ENCODE peak calls at places on chromosomes 6 and 20, in four cellular contexts. One of them, this sample, is unnamed.

GRCh38 chr6:107965746-107966145 is 7.7 kb upstream of the SEC63 start:
- DNase-seq in astrocyte of the cerebellum: no peak
- DNase-seq in cardiac fibroblast: peak; percentile 60
- DNase-seq in epithelial cell of esophagus: peak; percentile 97
- DNase-seq in this sample: peak; percentile 69

GRCh38 chr20:56801991-56802740 is 173.1 kb downstream of the TFAP2C start:
- DNase-seq in astrocyte of the cerebellum: no peak
- DNase-seq in cardiac fibroblast: no peak
- DNase-seq in epithelial cell of esophagus: no peak
- DNase-seq in this sample: peak; percentile 65

GRCh38 chr6:169409742-169410312 is 156.2 kb upstream of the THBS2 start:
- DNase-seq in astrocyte of the cerebellum: no peak
- DNase-seq in cardiac fibroblast: no peak
- DNase-seq in epithelial cell of esophagus: peak; percentile 3
- DNase-seq in this sample: peak; percentile 85

GRCh38 chr6:100948381-100949133 is 67.4 kb upstream of the ASCC3 start:
- DNase-seq in astrocyte of the cerebellum: no peak
- DNase-seq in cardiac fibroblast: peak; percentile 27
- DNase-seq in epithelial cell of esophagus: peak; percentile 5
- DNase-seq in this sample: peak; percentile 2

GRCh38 chr6:706819-707381 is 14.0 kb upstream of the EXOC2 start:
- DNase-seq in astrocyte of the cerebellum: no peak
- DNase-seq in cardiac fibroblast: no peak
- DNase-seq in epithelial cell of esophagus: no peak
- DNase-seq in this sample: no peak

GRCh38 chr20:64223526-64224067 is 32.0 kb upstream of the PCMTD2 start:
- DNase-seq in astrocyte of the cerebellum: no peak
- DNase-seq in cardiac fibroblast: peak; percentile 28
- DNase-seq in epithelial cell of esophagus: peak; percentile 9
- DNase-seq in this sample: peak; percentile 8

GRCh38 chr20:32546918-32547752 is 38.0 kb downstream of the NOL4L start:
- DNase-seq in astrocyte of the cerebellum: no peak
- DNase-seq in cardiac fibroblast: no peak
- DNase-seq in epithelial cell of esophagus: no peak
- DNase-seq in this sample: no peak

GRCh38 chr20:56429496-56429895 is 17.4 kb downstream of the CASS4 start:
- DNase-seq in astrocyte of the cerebellum: no peak
- DNase-seq in cardiac fibroblast: peak; percentile 53
- DNase-seq in epithelial cell of esophagus: peak; percentile 18
- DNase-seq in this sample: peak; percentile 74

GRCh38 chr20:25281541-25281991 is 33.7 kb downstream of the PYGB start:
- DNase-seq in astrocyte of the cerebellum: no peak
- DNase-seq in cardiac fibroblast: no peak
- DNase-seq in epithelial cell of esophagus: no peak
- DNase-seq in this sample: no peak

GRCh38 chr6:43838276-43839036 is 68.4 kb downstream of the VEGFA start:
- DNase-seq in astrocyte of the cerebellum: peak; percentile 45
- DNase-seq in cardiac fibroblast: peak; percentile 81
- DNase-seq in epithelial cell of esophagus: peak; percentile 38
- DNase-seq in this sample: peak; percentile 82

GRCh38 chr6:157527471-157527907 is 146.5 kb downstream of the ZDHHC14 start:
- DNase-seq in astrocyte of the cerebellum: no peak
- DNase-seq in cardiac fibroblast: peak; percentile 31
- DNase-seq in epithelial cell of esophagus: no peak
- DNase-seq in this sample: no peak

GRCh38 chr6:83615025-83615999 is 93.6 kb downstream of the SNAP91 start:
- DNase-seq in astrocyte of the cerebellum: peak; percentile 23
- DNase-seq in cardiac fibroblast: peak; percentile 59
- DNase-seq in epithelial cell of esophagus: peak; percentile 43
- DNase-seq in this sample: peak; percentile 45

GRCh38 chr6:31585531-31585930 is 546 bp upstream of the LST1 start:
- DNase-seq in astrocyte of the cerebellum: no peak
- DNase-seq in cardiac fibroblast: no peak
- DNase-seq in epithelial cell of esophagus: no peak
- DNase-seq in this sample: no peak

GRCh38 chr20:37867289-37868195 is 35.4 kb upstream of the VSTM2L start:
- DNase-seq in astrocyte of the cerebellum: no peak
- DNase-seq in cardiac fibroblast: no peak
- DNase-seq in epithelial cell of esophagus: no peak
- DNase-seq in this sample: no peak

GRCh38 chr6:33927112-33927511 is 123.3 kb upstream of the MLN start:
- DNase-seq in astrocyte of the cerebellum: no peak
- DNase-seq in cardiac fibroblast: no peak
- DNase-seq in epithelial cell of esophagus: no peak
- DNase-seq in this sample: no peak

GRCh38 chr6:116118608-116119007 is 7.3 kb downstream of the COL10A1 start:
- DNase-seq in astrocyte of the cerebellum: no peak
- DNase-seq in cardiac fibroblast: peak; percentile 42
- DNase-seq in epithelial cell of esophagus: no peak
- DNase-seq in this sample: peak; percentile 84

GRCh38 chr6:114085206-114085605 is 114.3 kb upstream of the HDAC2 start:
- DNase-seq in astrocyte of the cerebellum: peak; percentile 79
- DNase-seq in cardiac fibroblast: peak; percentile 47
- DNase-seq in epithelial cell of esophagus: no peak
- DNase-seq in this sample: peak; percentile 92

GRCh38 chr20:36827541-36828279 is 48.2 kb upstream of the TLDC2 start:
- DNase-seq in astrocyte of the cerebellum: no peak
- DNase-seq in cardiac fibroblast: no peak
- DNase-seq in epithelial cell of esophagus: no peak
- DNase-seq in this sample: peak; percentile 38

GRCh38 chr20:1663917-1664316 is 6.3 kb upstream of the SIRPG start:
- DNase-seq in astrocyte of the cerebellum: no peak
- DNase-seq in cardiac fibroblast: peak; percentile 2
- DNase-seq in epithelial cell of esophagus: peak; percentile 51
- DNase-seq in this sample: peak; percentile 7

GRCh38 chr20:4916991-4917881 is 84.1 kb downstream of the SLC23A2 start:
- DNase-seq in astrocyte of the cerebellum: peak; percentile 35
- DNase-seq in cardiac fibroblast: no peak
- DNase-seq in epithelial cell of esophagus: no peak
- DNase-seq in this sample: peak; percentile 56

GRCh38 chr20:51750037-51750769 is 18.0 kb downstream of the ATP9A start:
- DNase-seq in astrocyte of the cerebellum: peak; percentile 53
- DNase-seq in cardiac fibroblast: peak; percentile 93
- DNase-seq in epithelial cell of esophagus: peak; percentile 97
- DNase-seq in this sample: peak; percentile 94

GRCh38 chr6:57257911-57258541 is 35.9 kb upstream of the RAB23 start:
- DNase-seq in astrocyte of the cerebellum: peak; percentile 41
- DNase-seq in cardiac fibroblast: peak; percentile 88
- DNase-seq in epithelial cell of esophagus: no peak
- DNase-seq in this sample: peak; percentile 92

GRCh38 chr6:16762547-16763477 is 1.6 kb upstream of the ATXN1 start:
- DNase-seq in astrocyte of the cerebellum: no peak
- DNase-seq in cardiac fibroblast: peak; percentile 97
- DNase-seq in epithelial cell of esophagus: peak; percentile 93
- DNase-seq in this sample: peak; percentile 89

GRCh38 chr6:16762265-16762546 is 946 bp upstream of the ATXN1 start:
- DNase-seq in astrocyte of the cerebellum: no peak
- DNase-seq in cardiac fibroblast: peak; percentile 33
- DNase-seq in epithelial cell of esophagus: no peak
- DNase-seq in this sample: no peak

GRCh38 chr6:16765235-16765634 is 4.0 kb upstream of the ATXN1 start:
- DNase-seq in astrocyte of the cerebellum: no peak
- DNase-seq in cardiac fibroblast: no peak
- DNase-seq in epithelial cell of esophagus: no peak
- DNase-seq in this sample: no peak

GRCh38 chr6:16766043-16766521 is 4.8 kb upstream of the ATXN1 start:
- DNase-seq in astrocyte of the cerebellum: no peak
- DNase-seq in cardiac fibroblast: peak; percentile 96
- DNase-seq in epithelial cell of esophagus: peak; percentile 75
- DNase-seq in this sample: peak; percentile 96

GRCh38 chr6:16764188-16764950 is 3.1 kb upstream of the ATXN1 start:
- DNase-seq in astrocyte of the cerebellum: no peak
- DNase-seq in cardiac fibroblast: peak; percentile 67
- DNase-seq in epithelial cell of esophagus: peak; percentile 50
- DNase-seq in this sample: peak; percentile 70
- TF ChIP-seq CTCF in astrocyte of the cerebellum: peak; percentile 46
- TF ChIP-seq CTCF in cardiac fibroblast: peak; percentile 47
- TF ChIP-seq CTCF in epithelial cell of esophagus: peak; percentile 53
- TF ChIP-seq CTCF in this sample: peak; percentile 68

GRCh38 chr6:152057832-152058498 is 250.5 kb downstream of the ESR1 start:
- DNase-seq in astrocyte of the cerebellum: no peak
- DNase-seq in cardiac fibroblast: no peak
- DNase-seq in epithelial cell of esophagus: no peak
- DNase-seq in this sample: no peak

GRCh38 chr6:152062476-152062875 is 255.0 kb downstream of the ESR1 start:
- DNase-seq in astrocyte of the cerebellum: no peak
- DNase-seq in cardiac fibroblast: no peak
- DNase-seq in epithelial cell of esophagus: no peak
- DNase-seq in this sample: no peak

GRCh38 chr6:152059909-152060308 is 252.4 kb downstream of the ESR1 start:
- DNase-seq in astrocyte of the cerebellum: no peak
- DNase-seq in cardiac fibroblast: no peak
- DNase-seq in epithelial cell of esophagus: no peak
- DNase-seq in this sample: no peak

GRCh38 chr6:152068622-152069261 is 261.3 kb downstream of the ESR1 start:
- DNase-seq in astrocyte of the cerebellum: no peak
- DNase-seq in cardiac fibroblast: peak; percentile 21
- DNase-seq in epithelial cell of esophagus: peak; percentile 46
- DNase-seq in this sample: no peak

GRCh38 chr6:152063170-152063921 is 255.9 kb downstream of the ESR1 start:
- DNase-seq in astrocyte of the cerebellum: no peak
- DNase-seq in cardiac fibroblast: no peak
- DNase-seq in epithelial cell of esophagus: no peak
- DNase-seq in this sample: no peak
- TF ChIP-seq CTCF in astrocyte of the cerebellum: no peak
- TF ChIP-seq CTCF in cardiac fibroblast: no peak
- TF ChIP-seq CTCF in epithelial cell of esophagus: no peak
- TF ChIP-seq CTCF in this sample: no peak

DNA sequence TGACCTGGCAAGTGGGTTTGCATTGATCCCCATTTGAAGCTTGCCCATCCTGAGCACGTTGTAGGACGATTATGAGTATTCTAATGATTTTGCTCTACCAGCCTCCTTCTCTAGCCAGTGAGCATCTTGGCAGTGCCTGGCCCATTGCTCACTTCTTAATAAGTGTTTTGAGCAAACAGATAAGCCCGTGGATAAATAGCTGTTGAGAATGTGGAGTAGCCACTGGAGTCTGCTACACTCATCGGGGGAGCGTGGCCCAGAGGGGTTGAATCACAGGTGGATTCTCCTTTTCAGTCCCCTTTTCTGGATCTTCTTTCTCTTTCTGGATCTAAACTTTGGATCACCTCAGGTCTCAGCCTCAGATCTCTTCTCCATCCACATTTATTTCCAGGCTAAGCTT is 15.9 kb upstream of the EDN3 start:
- DNase-seq in astrocyte of the cerebellum: no peak
- DNase-seq in cardiac fibroblast: no peak
- DNase-seq in epithelial cell of esophagus: no peak
- DNase-seq in this sample: no peak
- TF ChIP-seq CTCF in astrocyte of the cerebellum: no peak
- TF ChIP-seq CTCF in cardiac fibroblast: no peak
- TF ChIP-seq CTCF in epithelial cell of esophagus: no peak
- TF ChIP-seq CTCF in this sample: no peak

DNA sequence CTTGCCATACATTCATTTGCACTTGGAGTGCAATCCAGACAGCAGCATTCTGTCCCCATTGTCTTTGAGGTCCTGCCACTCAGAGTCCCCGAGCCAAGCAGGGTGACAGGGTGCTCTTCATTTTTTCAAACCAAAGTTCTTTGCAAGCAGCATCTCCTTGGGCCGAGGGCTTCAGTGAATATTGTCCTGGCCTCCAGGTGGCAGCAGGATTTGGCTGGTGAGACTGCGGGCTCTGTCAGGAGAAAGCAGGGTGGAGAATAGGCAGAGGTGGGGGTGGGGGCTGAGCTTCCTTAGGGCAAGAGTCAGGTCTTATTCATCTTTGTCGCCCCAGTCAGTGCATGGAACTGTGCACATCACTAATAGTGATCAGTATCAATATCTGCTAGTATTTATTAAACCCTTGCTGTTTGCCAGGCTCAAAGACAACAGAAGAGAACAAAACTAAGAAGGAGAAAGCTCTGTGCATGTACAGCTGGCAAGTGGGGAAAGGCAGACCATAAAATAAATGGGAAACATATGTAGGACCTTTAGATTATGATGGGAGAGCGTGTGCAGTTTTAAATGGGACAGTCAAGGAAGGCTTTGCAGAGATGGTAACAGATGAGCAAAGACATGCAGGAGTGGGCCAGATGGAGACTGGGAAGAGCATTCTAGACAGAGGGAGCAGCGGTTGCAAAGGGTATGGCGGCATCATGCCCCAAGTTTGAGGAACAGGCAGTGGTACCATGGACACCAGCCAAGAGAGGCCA is 260.2 kb downstream of the NRN1 start:
- DNase-seq in astrocyte of the cerebellum: no peak
- DNase-seq in cardiac fibroblast: no peak
- DNase-seq in epithelial cell of esophagus: peak; percentile 19
- DNase-seq in this sample: peak; percentile 38
- TF ChIP-seq CTCF in astrocyte of the cerebellum: peak; percentile 26
- TF ChIP-seq CTCF in cardiac fibroblast: no peak
- TF ChIP-seq CTCF in epithelial cell of esophagus: peak; percentile 30
- TF ChIP-seq CTCF in this sample: peak; percentile 49

DNA sequence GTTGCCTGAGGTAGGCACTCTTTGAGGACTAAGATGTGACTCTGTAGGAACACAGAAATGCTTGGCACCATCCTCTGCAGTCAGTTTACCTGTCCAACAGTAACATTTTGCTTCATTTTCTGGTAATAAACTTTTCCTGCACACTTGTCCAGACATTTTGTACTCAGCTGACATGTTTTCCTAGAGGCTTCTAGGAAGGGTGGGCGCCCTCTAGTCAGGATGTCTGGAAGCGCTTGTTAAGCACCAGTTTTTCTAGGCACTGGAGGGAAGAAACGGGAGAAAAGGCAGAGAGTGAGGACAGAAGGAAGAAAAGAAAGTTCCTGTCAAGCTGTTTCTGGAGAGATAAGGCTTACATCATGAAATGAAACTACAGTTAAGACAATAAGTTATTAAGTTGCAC is 42.5 kb upstream of the TNFRSF21 start:
- DNase-seq in astrocyte of the cerebellum: no peak
- DNase-seq in cardiac fibroblast: peak; percentile 9
- DNase-seq in epithelial cell of esophagus: no peak
- DNase-seq in this sample: no peak
- TF ChIP-seq CTCF in astrocyte of the cerebellum: no peak
- TF ChIP-seq CTCF in cardiac fibroblast: no peak
- TF ChIP-seq CTCF in epithelial cell of esophagus: no peak
- TF ChIP-seq CTCF in this sample: peak; percentile 25